ENCODE peak calls at places on chromosomes 11 and 22, in seven cellular contexts. K is heart right ventricle, H is mammary epithelial cell, L is tibial artery, Q is body of pancreas, C is upper lobe of right lung, D is AG10803. O is an unnamed sample.

GRCh38 chr11:45983471-45983845 is 61.0 kb downstream of the LARGE2 start:
- DNase-seq in K (no peak), H (no peak), L (no peak), Q (no peak), C (no peak), D (no peak), O (no peak)

GRCh38 chr11:128809128-128809527 is 58.0 kb downstream of the KCNJ1 start:
- DNase-seq in K (no peak), H (peak; percentile 89), L (no peak), Q (no peak), C (no peak), D (no peak), O (no peak)

GRCh38 chr22:42033263-42034181 is 34.9 kb downstream of the WBP2NL start:
- DNase-seq in K (no peak), H (no peak), L (no peak), Q (no peak), C (no peak), D (no peak), O (no peak)

GRCh38 chr11:29734287-29734686 is 282.5 kb downstream of the KCNA4 start:
- DNase-seq in K (no peak), H (peak; percentile 60), L (no peak), Q (no peak), C (no peak), D (no peak), O (no peak)

GRCh38 chr11:116778556-116778955 is 5.8 kb upstream of the BUD13 start:
- DNase-seq in K (no peak), H (no peak), L (no peak), Q (no peak), C (no peak), D (no peak), O (no peak)

GRCh38 chr11:15886866-15887265 is 469.5 kb downstream of the SOX6 start:
- DNase-seq in K (no peak), H (peak; percentile 9), L (no peak), Q (no peak), C (no peak), D (no peak), O (no peak)

GRCh38 chr11:95764267-95764898 is 25.2 kb downstream of the FAM76B start:
- DNase-seq in K (no peak), H (peak; percentile 37), L (no peak), Q (no peak), C (no peak), D (peak; percentile 72), O (peak; percentile 20)

GRCh38 chr11:27473017-27473406 is 422 bp upstream of the LGR4 start:
- DNase-seq in K (no peak), H (no peak), L (no peak), Q (no peak), C (no peak), D (no peak), O (no peak)

GRCh38 chr11:72693271-72693968 is 19.2 kb upstream of the PDE2A start:
- DNase-seq in K (no peak), H (no peak), L (no peak), Q (no peak), C (no peak), D (no peak), O (no peak)

DNA sequence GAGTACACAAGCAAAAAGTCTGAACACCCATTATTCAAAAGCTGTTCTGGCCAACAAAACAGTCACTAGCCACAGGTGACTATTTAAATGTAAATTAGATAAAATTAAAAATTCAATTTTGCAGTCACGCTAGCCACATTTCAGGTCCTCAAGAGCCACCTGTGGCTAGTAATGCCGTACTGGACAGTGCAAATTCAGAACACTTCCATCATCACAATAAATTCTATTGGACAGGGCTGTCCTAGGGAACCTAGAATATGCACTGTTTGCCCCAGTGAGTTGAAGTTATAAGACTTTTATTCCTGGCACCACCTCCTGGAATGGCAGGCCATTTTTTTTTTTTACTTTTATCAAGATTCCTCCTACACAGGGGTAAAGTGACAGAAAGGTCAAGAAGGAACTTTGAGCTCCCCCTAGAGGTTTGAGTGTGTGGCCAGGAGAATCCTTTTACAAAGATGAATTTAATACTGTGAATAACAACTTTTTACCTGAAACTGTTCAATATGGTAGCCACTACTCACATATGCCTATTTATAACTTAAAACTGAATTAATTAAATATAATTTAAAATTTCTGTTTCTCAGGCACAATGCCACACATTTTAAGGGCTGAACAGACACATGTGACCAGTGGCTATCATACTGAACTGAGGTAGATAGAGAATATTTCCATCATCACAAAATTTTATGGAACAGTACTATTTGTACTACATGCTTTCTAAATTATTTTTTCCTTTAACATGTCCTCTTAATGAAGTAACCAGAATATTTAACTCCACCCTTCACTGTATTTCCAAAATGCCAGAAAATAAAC is 6.5 kb downstream of the MSANTD2 start:
- DNase-seq in K (peak; percentile 16), H (peak; percentile 35), L (no peak), Q (peak; percentile 20), C (no peak), D (peak; percentile 51), O (no peak)
- TF ChIP-seq CTCF in K (peak; percentile 76), H (peak; percentile 77), L (peak; percentile 66), Q (peak; percentile 63), C (peak; percentile 70), D (peak; percentile 79), O (peak; percentile 82)

GRCh38 chr22:29617922-29618629 is 14.6 kb downstream of the NF2 start:
- DNase-seq in K (no peak), H (peak; percentile 80), L (no peak), Q (no peak), C (no peak), D (peak; percentile 57), O (no peak)
- H3K4me3 ChIP-seq in K (no peak overlapping the region), H (no peak overlapping the region), L (no peak overlapping the region), Q (no peak overlapping the region), C (no peak overlapping the region), D (no peak overlapping the region), O (no peak overlapping the region)

GRCh38 chr22:23376256-23376655 is 195.9 kb downstream of the BCR start:
- DNase-seq in K (no peak), H (peak; percentile 9), L (no peak), Q (no peak), C (no peak), D (no peak), O (no peak)
- TF ChIP-seq CTCF in K (peak; percentile 29), H (peak; percentile 30), L (no peak), Q (no peak), C (peak; percentile 11), D (peak; percentile 25), O (no peak)

GRCh38 chr11:68040121-68040956 is 1.5 kb downstream of the TCIRG1 start:
- DNase-seq in K (peak; percentile 77), H (no peak), L (peak; percentile 84), Q (peak; percentile 67), C (peak; percentile 87), D (peak; percentile 71), O (no peak)
- H3K4me3 ChIP-seq in K (peak overlapping the region; percentile 78), H (no peak overlapping the region), L (peak overlapping the region; percentile 80), Q (peak overlapping the region; percentile 61), C (peak overlapping the region; percentile 98), D (peak overlapping the region; percentile 81), O (peak overlapping the region; percentile 55)

GRCh38 chr22:49312601-49313000 is 515.1 kb downstream of the BRD1 start:
- DNase-seq in K (no peak), H (no peak), L (no peak), Q (no peak), C (no peak), D (no peak), O (no peak)

GRCh38 chr22:49321477-49322055 is 506.1 kb downstream of the BRD1 start:
- DNase-seq in K (no peak), H (no peak), L (no peak), Q (no peak), C (peak; percentile 54), D (no peak), O (no peak)

GRCh38 chr22:49322231-49322630 is 505.4 kb downstream of the BRD1 start:
- DNase-seq in K (no peak), H (no peak), L (no peak), Q (no peak), C (peak; percentile 57), D (no peak), O (no peak)

GRCh38 chr22:49320714-49321476 is 506.8 kb downstream of the BRD1 start:
- DNase-seq in K (no peak), H (no peak), L (no peak), Q (no peak), C (peak; percentile 48), D (no peak), O (no peak)

GRCh38 chr22:49317369-49317768 is 510.3 kb downstream of the BRD1 start:
- DNase-seq in K (no peak), H (no peak), L (no peak), Q (no peak), C (no peak), D (no peak), O (no peak)
- TF ChIP-seq CTCF in K (no peak), H (no peak), L (no peak), Q (no peak), C (no peak), D (no peak), O (no peak)

GRCh38 chr11:32312865-32313403 is 122.4 kb downstream of the WT1 start:
- DNase-seq in K (no peak), H (peak; percentile 66), L (no peak), Q (peak; percentile 15), C (no peak), D (peak; percentile 74), O (no peak)
- H3K4me3 ChIP-seq in K (no peak overlapping the region), H (no peak overlapping the region), L (no peak overlapping the region), Q (no peak overlapping the region), C (no peak overlapping the region), D (peak overlapping the region; percentile 8), O (no peak overlapping the region)